ENCODE peak calls at places on chromosomes 6 and 20, in six cellular contexts. D is GM12878, A is H1, S is SK-N-SH, U is K562, M is HepG2. Y is an unnamed sample.

GRCh38 chr6:2763876-2764540 is 1.2 kb upstream of the WRNIP1 start:
- DNase-seq in D (no peak), U (no peak), A (no peak), S (peak), M (no peak), Y (no peak)

GRCh38 chr20:25057234-25058050 is 497 bp downstream of the ACSS1 start:
- DNase-seq in A (no peak), U (no peak), M (no peak), S (peak), D (no peak), Y (peak)

GRCh38 chr20:32059189-32059588 is 7.1 kb downstream of the HCK start:
- DNase-seq in U (no peak), A (no peak), S (no peak), M (no peak), D (no peak), Y (no peak)

GRCh38 chr20:64241061-64241460 is 14.5 kb upstream of the PCMTD2 start:
- DNase-seq in M (no peak), S (no peak), D (no peak), A (no peak), U (no peak), Y (no peak)

GRCh38 chr20:4483481-4483880 is 238.2 kb upstream of the PRND start:
- DNase-seq in A (no peak), U (no peak), S (no peak), M (no peak), D (no peak), Y (no peak)

GRCh38 chr6:107272246-107272645 is 156.9 kb upstream of the BEND3 start:
- DNase-seq in M (no peak), U (no peak), D (no peak), S (no peak), A (no peak), Y (no peak)

GRCh38 chr6:43764767-43765166 is 5.2 kb upstream of the VEGFA start:
- DNase-seq in S (no peak), A (no peak), M (no peak), U (no peak), D (no peak), Y (no peak)

GRCh38 chr6:106749611-106750010 is 120.2 kb downstream of the QRSL1 start:
- DNase-seq in M (no peak), S (no peak), D (no peak), A (no peak), U (no peak), Y (no peak)

GRCh38 chr20:53631909-53632662 is 38.4 kb upstream of the ZNF217 start:
- DNase-seq in D (no peak), U (no peak), M (no peak), A (no peak), S (no peak), Y (no peak)

GRCh38 chr20:50085481-50086365 is 27.2 kb downstream of the UBE2V1 start:
- DNase-seq in D (no peak), M (peak), A (no peak), S (peak), U (peak), Y (peak)

GRCh38 chr20:53502820-53503219 is 90.8 kb downstream of the ZNF217 start:
- DNase-seq in D (no peak), A (no peak), S (no peak), M (no peak), U (no peak), Y (no peak)

GRCh38 chr6:6452002-6452401 is 131.5 kb upstream of the F13A1 start:
- DNase-seq in U (no peak), M (no peak), S (no peak), D (no peak), A (no peak), Y (no peak)

GRCh38 chr6:389622-390021 is 1.9 kb upstream of the IRF4 start:
- DNase-seq in A (no peak), D (peak), U (no peak), S (no peak), M (no peak), Y (no peak)

GRCh38 chr20:40941023-40941655 is 87.5 kb upstream of the TOP1 start:
- DNase-seq in M (no peak), A (no peak), U (no peak), D (peak), S (no peak), Y (no peak)

GRCh38 chr6:132461958-132462357 is 51.0 kb downstream of the STX7 start:
- DNase-seq in A (no peak), D (no peak), U (no peak), S (no peak), M (no peak), Y (no peak)

GRCh38 chr6:81696505-81696904 is 56.0 kb downstream of the TENT5A start:
- DNase-seq in D (no peak), U (no peak), M (peak), S (no peak), A (no peak), Y (no peak)

GRCh38 chr20:63332488-63333240 is 28.5 kb downstream of the CHRNA4 start:
- DNase-seq in D (no peak), M (no peak), S (no peak), A (no peak), U (no peak), Y (no peak)

GRCh38 chr20:50744143-50744792 is 12.9 kb downstream of the PARD6B start:
- DNase-seq in U (peak), S (peak), A (no peak), M (peak), D (no peak), Y (no peak)

GRCh38 chr6:15608406-15608805 is 54.4 kb downstream of the DTNBP1 start:
- DNase-seq in D (no peak), A (no peak), M (no peak), S (no peak), U (no peak), Y (no peak)

GRCh38 chr20:25356294-25356933 is 34.2 kb downstream of the ABHD12 start:
- DNase-seq in M (no peak), D (no peak), S (peak), A (peak), U (no peak), Y (no peak)

GRCh38 chr20:52622086-52622485 is 350.1 kb upstream of the TSHZ2 start:
- DNase-seq in D (no peak), S (no peak), M (no peak), U (no peak), A (no peak), Y (no peak)

GRCh38 chr20:63047946-63048345 is 41.2 kb upstream of the BHLHE23 start:
- DNase-seq in U (no peak), M (no peak), S (no peak), D (no peak), A (no peak), Y (no peak)

GRCh38 chr6:73665686-73666319 is 12.0 kb upstream of the SLC17A5 start:
- DNase-seq in U (no peak), D (no peak), S (no peak), A (no peak), M (no peak), Y (no peak)

GRCh38 chr6:143634486-143634885 is 43.3 kb upstream of the PHACTR2 start:
- DNase-seq in S (no peak), U (no peak), M (no peak), A (no peak), D (no peak), Y (no peak)

GRCh38 chr6:16760536-16761468 is at the start of gene ATXN1:
- DNase-seq in M (peak), U (no peak), A (no peak), D (no peak), S (peak), Y (peak)

GRCh38 chr6:33885121-33886057 is 81.6 kb upstream of the MLN start:
- DNase-seq in U (no peak), M (no peak), A (no peak), S (no peak), D (no peak), Y (no peak)

GRCh38 chr6:136525586-136526195 is 24.5 kb downstream of the MAP7 start:
- DNase-seq in U (peak), A (no peak), S (no peak), D (no peak), M (no peak), Y (no peak)
- TF ChIP-seq GABPA in U (no peak), A (no peak), S (no peak), D (no peak), M (no peak), Y (no peak)

DNA sequence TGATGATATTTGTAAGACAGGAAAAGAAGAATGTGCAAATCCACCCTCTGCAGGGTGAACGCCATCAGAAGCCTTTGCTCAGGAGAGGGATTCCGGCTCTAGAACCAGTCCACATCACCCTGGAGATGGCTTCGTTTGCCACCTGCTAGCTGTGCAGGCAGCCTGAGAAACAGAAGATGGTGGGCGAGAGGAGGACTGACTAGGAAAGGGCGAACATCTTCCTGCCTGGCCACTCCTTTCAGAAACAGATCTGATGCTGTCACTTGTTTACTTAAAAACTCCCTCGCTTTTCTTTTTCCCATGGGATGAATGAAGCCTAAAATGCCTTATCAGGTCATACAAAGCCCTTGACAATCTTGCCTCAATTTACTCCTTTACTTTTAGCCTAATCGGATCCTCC is 1.2 kb downstream of the PTPRA start:
- DNase-seq in A (no peak), M (no peak), S (no peak), U (peak), D (no peak), Y (no peak)
- TF ChIP-seq GABPA in A (no peak), M (no peak), S (no peak), U (no peak), D (no peak), Y (no peak)

DNA sequence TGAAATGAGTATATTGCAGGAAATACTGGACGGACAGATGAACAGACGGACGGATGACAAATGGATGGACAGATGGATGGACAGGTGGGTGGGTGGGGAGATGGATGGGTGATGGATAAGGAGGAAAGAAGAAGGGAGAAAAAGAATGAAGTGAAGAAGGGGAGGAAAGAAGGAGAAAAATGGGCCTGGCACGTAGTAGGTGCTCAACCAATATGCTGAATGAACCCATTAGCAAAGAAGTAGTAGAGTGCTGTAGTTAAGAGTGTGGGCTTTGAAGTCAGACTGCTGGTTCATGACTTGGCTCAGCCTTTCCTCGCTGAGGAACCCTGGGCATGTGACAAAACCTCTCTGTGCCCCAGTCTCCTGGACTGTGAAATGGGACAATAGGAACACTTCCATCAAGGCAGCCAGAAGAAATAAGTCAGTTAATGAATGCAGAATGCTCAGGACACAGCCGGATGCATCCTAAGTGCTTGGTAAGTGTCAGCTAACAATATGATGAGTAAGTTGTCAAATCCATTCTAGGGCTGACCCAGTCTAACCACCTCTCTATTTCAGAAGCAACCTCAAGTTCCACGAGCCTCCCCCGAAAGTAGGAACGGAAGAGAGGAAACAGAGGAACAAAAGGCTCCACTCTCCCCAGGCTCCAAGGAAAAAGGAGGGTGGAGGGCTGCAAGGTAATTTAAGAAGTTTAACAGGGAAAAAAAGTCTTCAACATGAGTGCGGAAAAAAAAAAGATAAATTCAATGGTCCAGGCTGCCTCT is 37.8 kb downstream of the PREX1 start:
- DNase-seq in S (no peak), D (no peak), U (no peak), M (no peak), A (no peak), Y (no peak)
- TF ChIP-seq GABPA in S (no peak), D (no peak), U (no peak), M (no peak), A (no peak), Y (no peak)

DNA sequence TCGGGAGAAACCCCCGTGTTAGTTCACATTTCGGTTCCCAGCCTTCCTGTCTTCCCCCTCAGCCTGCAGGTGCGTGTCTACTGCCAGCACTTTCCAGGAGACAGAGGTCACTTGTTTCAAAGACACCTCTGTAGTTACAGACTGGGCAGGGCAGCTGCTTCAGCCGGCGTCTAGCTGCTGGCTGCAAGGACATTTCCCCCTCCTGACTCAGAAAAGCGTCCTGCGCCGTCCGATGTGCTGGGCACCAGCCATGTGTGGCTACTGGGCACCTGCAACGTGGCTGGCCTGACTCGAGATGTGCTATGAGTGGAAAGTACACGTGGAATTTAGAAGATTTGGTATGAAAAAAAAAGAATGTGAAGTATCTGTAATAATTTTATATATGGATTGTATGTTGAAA is 37.6 kb downstream of the RRBP1 start:
- DNase-seq in S (no peak), A (no peak), U (no peak), D (no peak), M (no peak), Y (no peak)
- TF ChIP-seq GABPA in S (no peak), A (no peak), U (no peak), D (no peak), M (no peak), Y (no peak)

GRCh38 chr6:163888030-163888819 is 473.7 kb downstream of the QKI start:
- DNase-seq in A (no peak), U (no peak), M (no peak), S (no peak), D (no peak), Y (no peak)
- TF ChIP-seq GABPA in A (no peak), U (no peak), M (no peak), S (no peak), D (no peak), Y (no peak)